ENCODE peak calls at places on chromosome 10, in four cellular contexts. One of them, this sample, is unnamed. For H3K9me3, the result is how much of the 10 kb centered on the place peaks cover.

GRCh38 chr10:27911645-27912044 is 87.2 kb downstream of the ODAD2 start:
- DNase-seq in stomach: no peak
- DNase-seq in psoas muscle: no peak
- DNase-seq in ovary: no peak
- DNase-seq in this sample: no peak

GRCh38 chr10:100814751-100815474 is 69.5 kb downstream of the PAX2 start:
- DNase-seq in stomach: no peak
- DNase-seq in psoas muscle: no peak
- DNase-seq in ovary: no peak
- DNase-seq in this sample: no peak

GRCh38 chr10:6795571-6795970 is 215.5 kb upstream of the PRKCQ start:
- DNase-seq in ovary: no peak
- DNase-seq in psoas muscle: no peak
- DNase-seq in stomach: no peak
- DNase-seq in this sample: no peak

GRCh38 chr10:43091846-43092245 is 15.0 kb downstream of the RET start:
- DNase-seq in psoas muscle: no peak
- DNase-seq in stomach: no peak
- DNase-seq in ovary: no peak
- DNase-seq in this sample: no peak

GRCh38 chr10:86699991-86700840 is 31.9 kb downstream of the LDB3 start:
- DNase-seq in ovary: no peak
- DNase-seq in psoas muscle: no peak
- DNase-seq in stomach: no peak
- DNase-seq in this sample: no peak

GRCh38 chr10:27783660-27784059 is 38.0 kb upstream of the MKX start:
- DNase-seq in stomach: no peak
- DNase-seq in ovary: no peak
- DNase-seq in psoas muscle: no peak
- DNase-seq in this sample: peak

GRCh38 chr10:29688230-29688634 is 53.5 kb upstream of the SVIL start:
- DNase-seq in stomach: no peak
- DNase-seq in psoas muscle: no peak
- DNase-seq in ovary: no peak
- DNase-seq in this sample: no peak

GRCh38 chr10:129966831-129967578 is 2.9 kb upstream of the EBF3 start:
- DNase-seq in ovary: no peak
- DNase-seq in psoas muscle: no peak
- DNase-seq in stomach: no peak
- DNase-seq in this sample: no peak

GRCh38 chr10:6023661-6024333 is 38.4 kb downstream of the IL2RA start:
- DNase-seq in stomach: no peak
- DNase-seq in ovary: no peak
- DNase-seq in psoas muscle: no peak
- DNase-seq in this sample: no peak

GRCh38 chr10:69685802-69686585 is 55.9 kb downstream of the FAM241B start:
- DNase-seq in ovary: no peak
- DNase-seq in stomach: peak
- DNase-seq in psoas muscle: peak
- DNase-seq in this sample: no peak

GRCh38 chr10:15158972-15159371 is 9.5 kb downstream of the NMT2 start:
- DNase-seq in ovary: no peak
- DNase-seq in psoas muscle: no peak
- DNase-seq in stomach: no peak
- DNase-seq in this sample: no peak

GRCh38 chr10:87507879-87508278 is 3.2 kb downstream of the MINPP1 start:
- DNase-seq in ovary: no peak
- DNase-seq in psoas muscle: no peak
- DNase-seq in stomach: no peak
- DNase-seq in this sample: no peak

GRCh38 chr10:24207781-24208611 is 942 bp upstream of the KIAA1217 start:
- DNase-seq in stomach: peak
- DNase-seq in ovary: peak
- DNase-seq in psoas muscle: no peak
- DNase-seq in this sample: no peak

GRCh38 chr10:52486840-52487611 is 172.9 kb downstream of the DKK1 start:
- DNase-seq in ovary: no peak
- DNase-seq in stomach: no peak
- DNase-seq in psoas muscle: no peak
- DNase-seq in this sample: peak

GRCh38 chr10:816958-817357 is 114.5 kb downstream of the LARP4B start:
- DNase-seq in ovary: no peak
- DNase-seq in psoas muscle: no peak
- DNase-seq in stomach: no peak
- DNase-seq in this sample: no peak

GRCh38 chr10:28842321-28842720 is 165.0 kb downstream of the BAMBI start:
- DNase-seq in ovary: no peak
- DNase-seq in stomach: no peak
- DNase-seq in psoas muscle: no peak
- DNase-seq in this sample: no peak

GRCh38 chr10:110973400-110973799 is 54.0 kb downstream of the SHOC2 start:
- DNase-seq in stomach: no peak
- DNase-seq in psoas muscle: no peak
- DNase-seq in ovary: no peak
- DNase-seq in this sample: no peak

GRCh38 chr10:125584954-125585353 is 98.0 kb downstream of the TEX36 start:
- DNase-seq in stomach: no peak
- DNase-seq in ovary: no peak
- DNase-seq in psoas muscle: no peak
- DNase-seq in this sample: no peak

GRCh38 chr10:102627446-102628293 is 16.6 kb upstream of the TRIM8 start:
- DNase-seq in psoas muscle: peak
- DNase-seq in ovary: peak
- DNase-seq in stomach: no peak
- DNase-seq in this sample: no peak

GRCh38 chr10:89520711-89521110 is 14.7 kb downstream of the SLC16A12 start:
- DNase-seq in ovary: no peak
- DNase-seq in stomach: no peak
- DNase-seq in psoas muscle: no peak
- DNase-seq in this sample: no peak

GRCh38 chr10:24503627-24504320 is 219.9 kb downstream of the ARHGAP21 start:
- DNase-seq in psoas muscle: no peak
- DNase-seq in stomach: peak
- DNase-seq in ovary: no peak
- DNase-seq in this sample: peak

GRCh38 chr10:78852856-78853255 is 215.9 kb upstream of the ZMIZ1 start:
- DNase-seq in ovary: no peak
- DNase-seq in stomach: peak
- DNase-seq in psoas muscle: no peak
- DNase-seq in this sample: no peak

GRCh38 chr10:109934958-109935793 is 11.9 kb upstream of the XPNPEP1 start:
- DNase-seq in ovary: no peak
- DNase-seq in psoas muscle: no peak
- DNase-seq in stomach: no peak
- DNase-seq in this sample: no peak

GRCh38 chr10:103828107-103828506 is 27.3 kb downstream of the SH3PXD2A start:
- DNase-seq in psoas muscle: no peak
- DNase-seq in stomach: no peak
- DNase-seq in ovary: no peak
- DNase-seq in this sample: no peak

GRCh38 chr10:13404791-13405190 is 56.7 kb upstream of the SEPHS1 start:
- DNase-seq in ovary: no peak
- DNase-seq in psoas muscle: no peak
- DNase-seq in stomach: peak
- DNase-seq in this sample: no peak

GRCh38 chr10:33010132-33011037 is 52.4 kb upstream of the ITGB1 start:
- DNase-seq in psoas muscle: no peak
- DNase-seq in stomach: no peak
- DNase-seq in ovary: no peak
- DNase-seq in this sample: peak

GRCh38 chr10:10897400-10897799 is 120.3 kb upstream of the CELF2 start:
- DNase-seq in ovary: no peak
- DNase-seq in stomach: no peak
- DNase-seq in psoas muscle: no peak
- DNase-seq in this sample: no peak

GRCh38 chr10:48439581-48440041 is 133.1 kb downstream of the MAPK8 start:
- DNase-seq in psoas muscle: no peak
- DNase-seq in stomach: no peak
- DNase-seq in ovary: no peak
- DNase-seq in this sample: no peak

GRCh38 chr10:24279166-24279565 is 70.2 kb downstream of the KIAA1217 start:
- DNase-seq in stomach: no peak
- DNase-seq in psoas muscle: no peak
- DNase-seq in ovary: no peak
- DNase-seq in this sample: no peak

GRCh38 chr10:70552585-70552984 is 50.0 kb downstream of the PRF1 start:
- DNase-seq in ovary: no peak
- DNase-seq in psoas muscle: no peak
- DNase-seq in stomach: no peak
- DNase-seq in this sample: peak

GRCh38 chr10:96999337-96999736 is 167.2 kb downstream of the LCOR start:
- DNase-seq in psoas muscle: no peak
- DNase-seq in ovary: no peak
- DNase-seq in stomach: no peak
- DNase-seq in this sample: no peak

GRCh38 chr10:49778197-49778596 is 16.1 kb upstream of the OGDHL start:
- DNase-seq in ovary: no peak
- DNase-seq in stomach: no peak
- DNase-seq in psoas muscle: no peak
- DNase-seq in this sample: no peak

GRCh38 chr10:78263521-78263988 is 229.9 kb downstream of the RPS24 start:
- DNase-seq in ovary: no peak
- DNase-seq in stomach: no peak
- DNase-seq in psoas muscle: no peak
- DNase-seq in this sample: no peak

GRCh38 chr10:124996854-124997215 is 54.9 kb downstream of the ZRANB1 start:
- DNase-seq in ovary: peak
- DNase-seq in stomach: no peak
- DNase-seq in psoas muscle: no peak
- DNase-seq in this sample: no peak

DNA sequence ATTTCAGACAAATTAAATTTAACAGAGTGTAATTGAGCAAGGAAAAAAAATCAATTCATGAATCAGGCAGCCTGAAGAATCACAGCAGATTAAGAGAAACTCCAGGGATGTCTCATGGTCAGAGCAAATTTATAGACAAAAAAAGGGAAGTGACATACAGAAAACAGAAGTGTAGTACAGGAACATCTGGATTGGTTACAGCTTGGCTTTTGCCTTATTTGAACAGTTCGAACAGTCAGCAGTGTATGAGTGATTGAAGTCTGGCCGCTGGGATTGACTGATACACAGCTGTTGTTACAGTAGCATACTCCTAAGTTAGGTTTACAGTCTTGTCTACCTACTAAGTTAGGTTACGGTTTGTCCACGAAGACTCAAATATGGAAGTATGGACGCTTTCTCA is 255.3 kb downstream of the HPSE2 start:
- DNase-seq in psoas muscle: no peak
- DNase-seq in ovary: no peak
- DNase-seq in stomach: no peak
- DNase-seq in this sample: no peak
- H3K9me3 ChIP-seq in psoas muscle: under half
- H3K9me3 ChIP-seq in ovary: under half
- H3K9me3 ChIP-seq in stomach: under half
- H3K9me3 ChIP-seq in this sample: under half

GRCh38 chr10:72260215-72260587 is 13.5 kb upstream of the DDIT4 start:
- DNase-seq in ovary: no peak
- DNase-seq in stomach: peak
- DNase-seq in psoas muscle: no peak
- DNase-seq in this sample: no peak
- H3K4me3 ChIP-seq in ovary: peak
- H3K4me3 ChIP-seq in stomach: no peak
- H3K4me3 ChIP-seq in psoas muscle: peak
- H3K4me3 ChIP-seq in this sample: no peak

DNA sequence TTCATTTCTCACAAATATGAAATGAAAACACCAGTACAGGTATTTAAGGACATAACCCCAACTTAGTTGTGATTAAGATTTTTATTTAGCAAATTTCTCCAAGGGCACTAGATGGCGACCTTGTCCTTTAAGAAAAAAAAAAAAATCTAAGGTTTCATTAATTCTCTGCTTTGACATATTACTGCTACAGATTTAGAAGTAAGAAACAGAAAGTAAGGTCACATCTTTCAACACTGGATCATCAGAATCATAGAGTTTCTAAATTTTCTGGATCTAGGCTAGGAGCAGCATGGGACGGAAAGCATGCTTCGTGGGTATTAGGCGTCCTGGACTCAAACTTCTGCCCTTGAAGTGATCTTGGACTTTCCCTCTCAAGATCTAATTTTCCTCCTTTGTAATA is 85.5 kb upstream of the PRKG1 start:
- DNase-seq in stomach: no peak
- DNase-seq in psoas muscle: no peak
- DNase-seq in ovary: no peak
- DNase-seq in this sample: no peak
- TF ChIP-seq CTCF in stomach: peak
- TF ChIP-seq CTCF in psoas muscle: peak
- TF ChIP-seq CTCF in ovary: no peak
- TF ChIP-seq CTCF in this sample: peak

DNA sequence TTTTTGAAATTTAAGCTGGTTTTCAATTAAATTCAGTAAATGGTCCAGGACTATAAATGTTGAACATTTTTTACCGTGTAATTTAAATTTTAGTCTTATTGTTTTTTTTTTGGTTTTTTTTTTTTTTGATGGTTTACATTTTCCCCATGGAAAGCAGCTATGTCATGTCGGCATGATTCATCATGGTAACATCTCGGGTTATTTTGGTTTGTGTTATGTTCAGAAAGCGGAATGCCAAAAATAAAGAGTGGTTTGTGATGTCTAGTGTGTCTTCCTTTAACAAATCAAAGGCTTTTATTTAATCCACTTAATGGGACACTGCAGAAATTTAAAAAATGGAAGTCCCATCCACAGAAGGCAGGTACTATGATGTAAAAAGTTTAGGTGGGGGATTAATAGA is 58.5 kb downstream of the TRUB1 start:
- DNase-seq in stomach: no peak
- DNase-seq in ovary: no peak
- DNase-seq in psoas muscle: no peak
- DNase-seq in this sample: peak
- H3K9me3 ChIP-seq in stomach: under half
- H3K9me3 ChIP-seq in ovary: under half
- H3K9me3 ChIP-seq in psoas muscle: under half
- H3K9me3 ChIP-seq in this sample: under half

DNA sequence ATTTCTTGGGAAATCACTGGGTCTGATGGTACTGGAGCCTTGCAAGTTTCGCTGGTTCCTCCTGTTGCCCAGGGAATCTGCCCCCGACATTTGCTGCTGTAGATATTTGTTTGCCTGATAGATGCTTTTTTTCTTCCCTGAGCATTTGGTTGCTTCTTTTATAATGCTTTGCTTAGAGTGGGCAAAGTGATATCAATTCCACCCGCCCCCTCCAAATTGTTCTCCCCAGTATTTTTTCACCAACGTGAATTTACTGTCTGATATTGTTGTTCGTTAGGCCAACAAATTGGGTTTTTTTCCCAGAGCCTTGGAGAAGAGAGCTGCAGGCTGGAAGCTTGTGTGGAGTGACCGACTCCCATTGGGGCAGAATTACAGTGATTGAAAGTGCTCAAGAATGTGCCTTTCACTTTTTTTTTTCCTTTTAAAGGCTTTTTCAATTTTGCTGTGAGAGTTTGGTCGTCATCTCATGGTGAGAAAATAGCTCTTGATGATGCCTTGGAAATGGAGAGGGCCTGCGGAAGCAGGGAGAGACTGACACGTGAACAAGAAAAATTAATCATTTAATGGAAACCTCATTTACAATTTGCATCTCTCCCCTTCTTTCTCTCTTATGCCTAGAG is 2.5 kb downstream of the GRK5 start:
- DNase-seq in psoas muscle: no peak
- DNase-seq in ovary: no peak
- DNase-seq in stomach: no peak
- DNase-seq in this sample: no peak
- H3K4me3 ChIP-seq in psoas muscle: peak
- H3K4me3 ChIP-seq in ovary: peak
- H3K4me3 ChIP-seq in stomach: peak
- H3K4me3 ChIP-seq in this sample: peak